ENCODE peak calls at places on chromosome 18, in seven cellular contexts. A is adipocyte, I is tibial artery, D is left lung, M is adrenal gland, N is cardiac muscle cell, G is HCT116. W is an unnamed sample. For H3K4me1 and H3K36me3, the result is how much of the 10 kb centered on the place peaks cover.

GRCh38 chr18:57214976-57215375 is 68.1 kb downstream of the BOD1L2 start:
- DNase-seq in A (no peak), I (no peak), D (no peak), M (no peak), N (no peak), G (no peak), W (no peak)

GRCh38 chr18:3046216-3046808 is 33.4 kb upstream of the LPIN2 start:
- DNase-seq in A (no peak), I (no peak), D (no peak), M (no peak), N (no peak), G (no peak), W (no peak)

GRCh38 chr18:59536181-59536580 is 161.0 kb downstream of the CCBE1 start:
- DNase-seq in A (peak), I (no peak), D (no peak), M (no peak), N (no peak), G (no peak), W (no peak)

GRCh38 chr18:57930476-57930875 is 113.5 kb upstream of the NEDD4L start:
- DNase-seq in A (no peak), I (no peak), D (no peak), M (no peak), N (no peak), G (no peak), W (no peak)

GRCh38 chr18:572499-573289 is 7.5 kb upstream of the CETN1 start:
- DNase-seq in A (no peak), I (no peak), D (no peak), M (no peak), N (no peak), G (no peak), W (no peak)

GRCh38 chr18:23835076-23835475 is 145.8 kb downstream of the LAMA3 start:
- DNase-seq in A (peak), I (no peak), D (no peak), M (no peak), N (no peak), G (no peak), W (no peak)

GRCh38 chr18:21686282-21687105 is 18.1 kb downstream of the ABHD3 start:
- DNase-seq in A (no peak), I (no peak), D (no peak), M (no peak), N (peak), G (no peak), W (no peak)

GRCh38 chr18:72762505-72763122 is 105.2 kb downstream of the NETO1 start:
- DNase-seq in A (peak), I (no peak), D (no peak), M (no peak), N (peak), G (peak), W (peak)

GRCh38 chr18:22829781-22830180 is 103.3 kb upstream of the RBBP8 start:
- DNase-seq in A (no peak), I (no peak), D (no peak), M (no peak), N (no peak), G (no peak), W (no peak)
- H3K4me1 ChIP-seq in A (under half), I (under half), D (under half), M (under half), N (under half), G (under half), W (under half)

DNA sequence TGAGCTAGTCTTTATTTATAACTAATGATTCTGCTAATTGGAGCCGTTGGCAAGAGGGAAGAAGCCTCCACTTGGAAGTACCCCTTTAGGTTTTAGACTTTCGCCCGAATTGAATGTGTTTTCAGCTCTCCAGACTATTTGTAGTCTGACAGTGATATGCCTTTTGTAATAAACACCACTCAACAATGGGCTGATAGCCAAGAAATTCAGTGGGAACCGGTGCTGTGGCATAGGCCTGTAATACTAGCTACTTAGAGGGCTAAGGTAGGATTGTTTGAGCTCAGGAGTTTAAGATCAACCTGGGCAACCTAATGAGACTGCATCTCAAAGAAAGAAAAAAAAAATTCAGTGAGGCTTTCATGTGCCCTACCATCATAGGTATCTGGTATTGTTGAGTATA is 13.6 kb upstream of the ZSCAN30 start:
- DNase-seq in A (no peak), I (no peak), D (no peak), M (no peak), N (no peak), G (no peak), W (no peak)
- H3K36me3 ChIP-seq in A (half or more), I (half or more), D (under half), M (under half), N (under half), G (under half), W (under half)

GRCh38 chr18:79935499-79935898 is 16.0 kb downstream of the SLC66A2 start:
- DNase-seq in A (no peak), I (peak), D (peak), M (peak), N (no peak), G (no peak), W (no peak)

GRCh38 chr18:79938196-79938595 is 13.3 kb downstream of the SLC66A2 start:
- DNase-seq in A (no peak), I (peak), D (peak), M (peak), N (no peak), G (no peak), W (no peak)

GRCh38 chr18:79935925-79936324 is 15.5 kb downstream of the SLC66A2 start:
- DNase-seq in A (no peak), I (peak), D (peak), M (peak), N (no peak), G (no peak), W (no peak)

GRCh38 chr18:79936641-79937040 is 14.8 kb downstream of the SLC66A2 start:
- DNase-seq in A (no peak), I (peak), D (peak), M (peak), N (no peak), G (no peak), W (no peak)

GRCh38 chr18:79937103-79937860 is 14.2 kb downstream of the SLC66A2 start:
- DNase-seq in A (no peak), I (peak), D (peak), M (peak), N (no peak), G (no peak), W (no peak)
- H3K4me1 ChIP-seq in A (half or more), I (under half), D (under half), M (under half), N (under half), G (under half), W (under half)

DNA sequence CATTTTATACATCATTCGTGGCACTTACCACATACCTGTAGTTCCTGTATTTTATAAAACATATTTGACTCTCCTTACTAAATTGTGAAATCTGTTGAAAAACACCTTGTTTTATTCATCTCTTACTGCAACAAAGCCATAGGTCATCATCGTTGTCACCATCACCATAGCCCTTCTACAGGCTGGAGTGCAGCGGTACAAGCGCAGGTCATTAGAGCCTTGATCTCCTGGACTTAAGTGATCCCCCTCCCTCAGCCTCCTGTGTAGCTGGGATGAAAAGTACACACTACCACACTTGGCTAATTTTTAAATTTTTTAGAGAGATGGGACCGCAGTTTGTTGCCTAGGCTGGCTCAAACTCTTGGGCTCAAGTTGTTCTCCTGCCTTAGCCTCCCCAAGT is 184.2 kb downstream of the PHLPP1 start:
- DNase-seq in A (no peak), I (no peak), D (no peak), M (no peak), N (no peak), G (no peak), W (no peak)
- H3K36me3 ChIP-seq in A (under half), I (under half), D (under half), M (under half), N (under half), G (under half), W (under half)

GRCh38 chr18:51028201-51028805 is 1.7 kb upstream of the SMAD4 start:
- DNase-seq in A (peak), I (no peak), D (no peak), M (no peak), N (no peak), G (peak), W (peak)

GRCh38 chr18:51032193-51032592 is 2.2 kb downstream of the SMAD4 start:
- DNase-seq in A (peak), I (no peak), D (no peak), M (no peak), N (no peak), G (no peak), W (no peak)

GRCh38 chr18:51029694-51030536 is at the start of gene SMAD4:
- DNase-seq in A (peak), I (peak), D (peak), M (peak), N (peak), G (peak), W (peak)

GRCh38 chr18:51029378-51029693 is 677 bp upstream of the SMAD4 start:
- DNase-seq in A (no peak), I (no peak), D (no peak), M (no peak), N (no peak), G (no peak), W (no peak)

DNA sequence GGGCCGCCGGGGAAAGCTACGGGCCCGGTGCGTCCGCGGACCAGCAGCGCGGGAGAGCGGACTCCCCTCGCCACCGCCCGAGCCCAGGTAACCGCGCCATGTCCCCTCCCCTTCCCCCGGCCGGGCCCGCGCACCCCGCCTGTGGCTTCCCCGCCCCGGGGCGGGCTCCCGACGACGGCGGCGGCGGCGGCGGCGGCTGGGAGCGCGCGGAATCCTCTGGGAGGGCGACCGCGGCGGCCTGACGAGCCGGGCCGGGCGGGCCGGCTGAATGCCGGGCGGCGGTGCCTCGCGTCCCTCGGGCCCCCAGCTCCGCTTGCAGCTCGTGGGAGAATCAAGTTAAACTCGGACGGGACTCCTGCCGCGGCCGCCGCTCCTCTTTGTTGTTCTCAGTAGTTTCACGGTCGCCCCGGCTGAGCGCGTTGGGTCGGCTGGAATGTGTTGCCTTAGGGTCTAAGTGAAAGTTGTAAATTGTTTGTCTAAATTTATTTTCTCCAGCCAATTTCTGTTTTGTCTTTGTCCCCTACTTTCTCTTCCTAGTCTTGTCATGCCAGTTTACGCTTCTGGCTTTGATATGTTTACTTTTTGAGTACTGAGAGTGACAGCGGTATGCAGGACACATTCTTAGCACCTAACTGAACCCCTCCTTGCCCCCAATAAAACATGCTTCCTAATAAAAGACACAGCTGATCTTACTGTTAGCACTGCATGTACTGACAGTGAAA is 685 bp downstream of the SMAD4 start:
- DNase-seq in A (peak), I (peak), D (peak), M (peak), N (peak), G (no peak), W (peak)
- H3K4me1 ChIP-seq in A (under half), I (half or more), D (under half), M (under half), N (under half), G (under half), W (under half)

GRCh38 chr18:36600548-36600947 is 228.3 kb downstream of the TPGS2 start:
- DNase-seq in A (no peak), I (no peak), D (no peak), M (no peak), N (no peak), G (no peak), W (no peak)
- H3K36me3 ChIP-seq in A (under half), I (under half), D (under half), M (under half), N (under half), G (under half), W (under half)